ENCODE peak calls at places on chromosomes 7 and 10, in nine cellular contexts. One of them, this sample, is unnamed.

GRCh38 chr7:80678703-80679102 is 40.3 kb downstream of the CD36 start:
- DNase-seq in A549: no peak
- DNase-seq in neural progenitor cell: no peak
- DNase-seq in stimulated activated CD4-positive, alpha-beta T cell treated with anti-CD3 and anti-CD28 coated beads, TNF-alpha, amount 100 ng/mL, for 1 hour: no peak
- DNase-seq in stimulated activated CD8-positive, alpha-beta memory T cell treated with anti-CD3 and anti-CD28 coated beads, Interleukin-12 subunit alpha, Interleukin-12 subunit beta, amount 100 ng/mL, for 4 hours: no peak
- DNase-seq in activated T-helper 1 cell treated with anti-CD3 and anti-CD28 coated beads, Interleukin-2, amount 50 U/mL, for 16 hours: no peak
- DNase-seq in D341Med: no peak
- DNase-seq in HCEC 1CT: no peak
- DNase-seq in left lobe of liver: no peak
- DNase-seq in this sample: no peak

GRCh38 chr10:29041512-29042150 is 247.2 kb upstream of the LYZL1 start:
- DNase-seq in stimulated activated CD8-positive, alpha-beta memory T cell treated with anti-CD3 and anti-CD28 coated beads, Interleukin-12 subunit alpha, Interleukin-12 subunit beta, amount 100 ng/mL, for 4 hours: no peak
- DNase-seq in D341Med: no peak
- DNase-seq in A549: no peak
- DNase-seq in HCEC 1CT: no peak
- DNase-seq in activated T-helper 1 cell treated with anti-CD3 and anti-CD28 coated beads, Interleukin-2, amount 50 U/mL, for 16 hours: no peak
- DNase-seq in stimulated activated CD4-positive, alpha-beta T cell treated with anti-CD3 and anti-CD28 coated beads, TNF-alpha, amount 100 ng/mL, for 1 hour: no peak
- DNase-seq in left lobe of liver: no peak
- DNase-seq in neural progenitor cell: no peak
- DNase-seq in this sample: no peak

GRCh38 chr7:26958834-26959233 is 94.4 kb upstream of the SKAP2 start:
- DNase-seq in stimulated activated CD4-positive, alpha-beta T cell treated with anti-CD3 and anti-CD28 coated beads, TNF-alpha, amount 100 ng/mL, for 1 hour: no peak
- DNase-seq in A549: peak
- DNase-seq in D341Med: no peak
- DNase-seq in activated T-helper 1 cell treated with anti-CD3 and anti-CD28 coated beads, Interleukin-2, amount 50 U/mL, for 16 hours: no peak
- DNase-seq in neural progenitor cell: no peak
- DNase-seq in left lobe of liver: no peak
- DNase-seq in HCEC 1CT: peak
- DNase-seq in stimulated activated CD8-positive, alpha-beta memory T cell treated with anti-CD3 and anti-CD28 coated beads, Interleukin-12 subunit alpha, Interleukin-12 subunit beta, amount 100 ng/mL, for 4 hours: no peak
- DNase-seq in this sample: no peak

GRCh38 chr7:10022957-10023356 is 950.7 kb upstream of the PHF14 start:
- DNase-seq in A549: no peak
- DNase-seq in left lobe of liver: peak
- DNase-seq in HCEC 1CT: no peak
- DNase-seq in stimulated activated CD8-positive, alpha-beta memory T cell treated with anti-CD3 and anti-CD28 coated beads, Interleukin-12 subunit alpha, Interleukin-12 subunit beta, amount 100 ng/mL, for 4 hours: no peak
- DNase-seq in stimulated activated CD4-positive, alpha-beta T cell treated with anti-CD3 and anti-CD28 coated beads, TNF-alpha, amount 100 ng/mL, for 1 hour: no peak
- DNase-seq in activated T-helper 1 cell treated with anti-CD3 and anti-CD28 coated beads, Interleukin-2, amount 50 U/mL, for 16 hours: no peak
- DNase-seq in D341Med: peak
- DNase-seq in neural progenitor cell: peak
- DNase-seq in this sample: peak

GRCh38 chr10:114075093-114075492 is 31.4 kb downstream of the ADRB1 start:
- DNase-seq in neural progenitor cell: no peak
- DNase-seq in stimulated activated CD4-positive, alpha-beta T cell treated with anti-CD3 and anti-CD28 coated beads, TNF-alpha, amount 100 ng/mL, for 1 hour: no peak
- DNase-seq in left lobe of liver: no peak
- DNase-seq in HCEC 1CT: no peak
- DNase-seq in stimulated activated CD8-positive, alpha-beta memory T cell treated with anti-CD3 and anti-CD28 coated beads, Interleukin-12 subunit alpha, Interleukin-12 subunit beta, amount 100 ng/mL, for 4 hours: no peak
- DNase-seq in activated T-helper 1 cell treated with anti-CD3 and anti-CD28 coated beads, Interleukin-2, amount 50 U/mL, for 16 hours: no peak
- DNase-seq in D341Med: no peak
- DNase-seq in A549: no peak
- DNase-seq in this sample: no peak

GRCh38 chr7:131586759-131587158 is 30.3 kb upstream of the PODXL start:
- DNase-seq in stimulated activated CD4-positive, alpha-beta T cell treated with anti-CD3 and anti-CD28 coated beads, TNF-alpha, amount 100 ng/mL, for 1 hour: no peak
- DNase-seq in A549: no peak
- DNase-seq in left lobe of liver: no peak
- DNase-seq in HCEC 1CT: no peak
- DNase-seq in stimulated activated CD8-positive, alpha-beta memory T cell treated with anti-CD3 and anti-CD28 coated beads, Interleukin-12 subunit alpha, Interleukin-12 subunit beta, amount 100 ng/mL, for 4 hours: no peak
- DNase-seq in neural progenitor cell: no peak
- DNase-seq in activated T-helper 1 cell treated with anti-CD3 and anti-CD28 coated beads, Interleukin-2, amount 50 U/mL, for 16 hours: no peak
- DNase-seq in D341Med: no peak
- DNase-seq in this sample: no peak

GRCh38 chr10:110671788-110672579 is 27.8 kb downstream of the RBM20 start:
- DNase-seq in left lobe of liver: peak
- DNase-seq in activated T-helper 1 cell treated with anti-CD3 and anti-CD28 coated beads, Interleukin-2, amount 50 U/mL, for 16 hours: peak
- DNase-seq in D341Med: peak
- DNase-seq in stimulated activated CD8-positive, alpha-beta memory T cell treated with anti-CD3 and anti-CD28 coated beads, Interleukin-12 subunit alpha, Interleukin-12 subunit beta, amount 100 ng/mL, for 4 hours: peak
- DNase-seq in HCEC 1CT: peak
- DNase-seq in A549: peak
- DNase-seq in neural progenitor cell: peak
- DNase-seq in stimulated activated CD4-positive, alpha-beta T cell treated with anti-CD3 and anti-CD28 coated beads, TNF-alpha, amount 100 ng/mL, for 1 hour: no peak
- DNase-seq in this sample: no peak

GRCh38 chr10:60203993-60204618 is 185.6 kb downstream of the ANK3 start:
- DNase-seq in stimulated activated CD4-positive, alpha-beta T cell treated with anti-CD3 and anti-CD28 coated beads, TNF-alpha, amount 100 ng/mL, for 1 hour: no peak
- DNase-seq in stimulated activated CD8-positive, alpha-beta memory T cell treated with anti-CD3 and anti-CD28 coated beads, Interleukin-12 subunit alpha, Interleukin-12 subunit beta, amount 100 ng/mL, for 4 hours: no peak
- DNase-seq in HCEC 1CT: peak
- DNase-seq in neural progenitor cell: peak
- DNase-seq in A549: peak
- DNase-seq in D341Med: peak
- DNase-seq in activated T-helper 1 cell treated with anti-CD3 and anti-CD28 coated beads, Interleukin-2, amount 50 U/mL, for 16 hours: no peak
- DNase-seq in left lobe of liver: no peak
- DNase-seq in this sample: no peak

GRCh38 chr7:118111347-118111746 is 72.6 kb upstream of the LSM8 start:
- DNase-seq in HCEC 1CT: no peak
- DNase-seq in neural progenitor cell: no peak
- DNase-seq in stimulated activated CD4-positive, alpha-beta T cell treated with anti-CD3 and anti-CD28 coated beads, TNF-alpha, amount 100 ng/mL, for 1 hour: no peak
- DNase-seq in A549: no peak
- DNase-seq in stimulated activated CD8-positive, alpha-beta memory T cell treated with anti-CD3 and anti-CD28 coated beads, Interleukin-12 subunit alpha, Interleukin-12 subunit beta, amount 100 ng/mL, for 4 hours: no peak
- DNase-seq in left lobe of liver: no peak
- DNase-seq in D341Med: no peak
- DNase-seq in activated T-helper 1 cell treated with anti-CD3 and anti-CD28 coated beads, Interleukin-2, amount 50 U/mL, for 16 hours: no peak
- DNase-seq in this sample: no peak

GRCh38 chr7:135773451-135773850 is 24.8 kb upstream of the FAM180A start:
- DNase-seq in stimulated activated CD4-positive, alpha-beta T cell treated with anti-CD3 and anti-CD28 coated beads, TNF-alpha, amount 100 ng/mL, for 1 hour: no peak
- DNase-seq in D341Med: no peak
- DNase-seq in HCEC 1CT: no peak
- DNase-seq in left lobe of liver: no peak
- DNase-seq in activated T-helper 1 cell treated with anti-CD3 and anti-CD28 coated beads, Interleukin-2, amount 50 U/mL, for 16 hours: no peak
- DNase-seq in stimulated activated CD8-positive, alpha-beta memory T cell treated with anti-CD3 and anti-CD28 coated beads, Interleukin-12 subunit alpha, Interleukin-12 subunit beta, amount 100 ng/mL, for 4 hours: no peak
- DNase-seq in neural progenitor cell: peak
- DNase-seq in A549: peak
- DNase-seq in this sample: no peak

GRCh38 chr10:712575-712974 is 23.1 kb upstream of the DIP2C start:
- DNase-seq in stimulated activated CD4-positive, alpha-beta T cell treated with anti-CD3 and anti-CD28 coated beads, TNF-alpha, amount 100 ng/mL, for 1 hour: no peak
- DNase-seq in neural progenitor cell: no peak
- DNase-seq in left lobe of liver: no peak
- DNase-seq in D341Med: no peak
- DNase-seq in stimulated activated CD8-positive, alpha-beta memory T cell treated with anti-CD3 and anti-CD28 coated beads, Interleukin-12 subunit alpha, Interleukin-12 subunit beta, amount 100 ng/mL, for 4 hours: no peak
- DNase-seq in A549: no peak
- DNase-seq in HCEC 1CT: no peak
- DNase-seq in activated T-helper 1 cell treated with anti-CD3 and anti-CD28 coated beads, Interleukin-2, amount 50 U/mL, for 16 hours: no peak
- DNase-seq in this sample: no peak

GRCh38 chr7:64618785-64619456 is 47.0 kb upstream of the ZNF107 start:
- DNase-seq in A549: peak
- DNase-seq in left lobe of liver: no peak
- DNase-seq in stimulated activated CD8-positive, alpha-beta memory T cell treated with anti-CD3 and anti-CD28 coated beads, Interleukin-12 subunit alpha, Interleukin-12 subunit beta, amount 100 ng/mL, for 4 hours: no peak
- DNase-seq in stimulated activated CD4-positive, alpha-beta T cell treated with anti-CD3 and anti-CD28 coated beads, TNF-alpha, amount 100 ng/mL, for 1 hour: no peak
- DNase-seq in D341Med: peak
- DNase-seq in HCEC 1CT: peak
- DNase-seq in activated T-helper 1 cell treated with anti-CD3 and anti-CD28 coated beads, Interleukin-2, amount 50 U/mL, for 16 hours: no peak
- DNase-seq in neural progenitor cell: peak
- DNase-seq in this sample: peak

GRCh38 chr7:112547916-112548315 is 67.1 kb downstream of the LSMEM1 start:
- DNase-seq in activated T-helper 1 cell treated with anti-CD3 and anti-CD28 coated beads, Interleukin-2, amount 50 U/mL, for 16 hours: no peak
- DNase-seq in neural progenitor cell: no peak
- DNase-seq in D341Med: no peak
- DNase-seq in stimulated activated CD8-positive, alpha-beta memory T cell treated with anti-CD3 and anti-CD28 coated beads, Interleukin-12 subunit alpha, Interleukin-12 subunit beta, amount 100 ng/mL, for 4 hours: no peak
- DNase-seq in HCEC 1CT: no peak
- DNase-seq in A549: no peak
- DNase-seq in stimulated activated CD4-positive, alpha-beta T cell treated with anti-CD3 and anti-CD28 coated beads, TNF-alpha, amount 100 ng/mL, for 1 hour: no peak
- DNase-seq in left lobe of liver: no peak
- DNase-seq in this sample: no peak

GRCh38 chr10:86337121-86337601 is 29.4 kb downstream of the GRID1 start:
- DNase-seq in stimulated activated CD8-positive, alpha-beta memory T cell treated with anti-CD3 and anti-CD28 coated beads, Interleukin-12 subunit alpha, Interleukin-12 subunit beta, amount 100 ng/mL, for 4 hours: no peak
- DNase-seq in D341Med: no peak
- DNase-seq in HCEC 1CT: no peak
- DNase-seq in neural progenitor cell: no peak
- DNase-seq in activated T-helper 1 cell treated with anti-CD3 and anti-CD28 coated beads, Interleukin-2, amount 50 U/mL, for 16 hours: no peak
- DNase-seq in stimulated activated CD4-positive, alpha-beta T cell treated with anti-CD3 and anti-CD28 coated beads, TNF-alpha, amount 100 ng/mL, for 1 hour: no peak
- DNase-seq in A549: no peak
- DNase-seq in left lobe of liver: no peak
- DNase-seq in this sample: no peak

GRCh38 chr10:36220122-36220521 is 578.0 kb upstream of the FZD8 start:
- DNase-seq in left lobe of liver: no peak
- DNase-seq in D341Med: no peak
- DNase-seq in A549: no peak
- DNase-seq in activated T-helper 1 cell treated with anti-CD3 and anti-CD28 coated beads, Interleukin-2, amount 50 U/mL, for 16 hours: no peak
- DNase-seq in neural progenitor cell: no peak
- DNase-seq in stimulated activated CD8-positive, alpha-beta memory T cell treated with anti-CD3 and anti-CD28 coated beads, Interleukin-12 subunit alpha, Interleukin-12 subunit beta, amount 100 ng/mL, for 4 hours: no peak
- DNase-seq in stimulated activated CD4-positive, alpha-beta T cell treated with anti-CD3 and anti-CD28 coated beads, TNF-alpha, amount 100 ng/mL, for 1 hour: no peak
- DNase-seq in HCEC 1CT: no peak
- DNase-seq in this sample: no peak